ENCODE peak calls at places on chromosome 2, in four cellular contexts. I is activated effector memory CD4-positive, alpha-beta T cell treated with anti-CD3 and anti-CD28 coated beads, Interleukin-2, amount 50 U/mL, for 16 hours; R is neural crest cell; W is T-helper 17 cell. V is an unnamed sample.

GRCh38 chr2:5991305-5991968 is 299.3 kb downstream of the SOX11 start:
- DNase-seq in I (no peak), W (no peak), R (no peak), V (no peak)

GRCh38 chr2:75603477-75603876 is 42.7 kb upstream of the EVA1A start:
- DNase-seq in R (no peak), I (no peak), W (no peak), V (no peak)

GRCh38 chr2:210474776-210475175 is 1.8 kb downstream of the LANCL1 start:
- DNase-seq in W (no peak), R (no peak), I (no peak), V (no peak)

GRCh38 chr2:10196275-10196892 is 73.8 kb downstream of the RRM2 start:
- DNase-seq in I (no peak), R (no peak), W (no peak), V (no peak)

GRCh38 chr2:74045454-74045853 is 60.7 kb downstream of the TET3 start:
- DNase-seq in W (no peak), I (no peak), R (no peak), V (no peak)

GRCh38 chr2:158931577-158931976 is 36.9 kb upstream of the TANC1 start:
- DNase-seq in W (no peak), R (no peak), I (no peak), V (peak; percentile 40)

GRCh38 chr2:69720404-69720803 is 21.5 kb upstream of the ANXA4 start:
- DNase-seq in I (no peak), R (no peak), W (no peak), V (no peak)

GRCh38 chr2:138086556-138086955 is 122.3 kb downstream of the HNMT start:
- DNase-seq in W (no peak), I (no peak), R (no peak), V (no peak)

GRCh38 chr2:207311316-207312005 is 145.7 kb upstream of the KLF7 start:
- DNase-seq in R (no peak), W (no peak), I (no peak), V (peak; percentile 79)

GRCh38 chr2:235000426-235001236 is 48.8 kb downstream of the SH3BP4 start:
- DNase-seq in R (no peak), I (no peak), W (no peak), V (no peak)

GRCh38 chr2:7625392-7626138 is 708.4 kb downstream of the RNF144A start:
- DNase-seq in W (no peak), I (no peak), R (no peak), V (no peak)

GRCh38 chr2:45330617-45331016 is 280.4 kb downstream of the SRBD1 start:
- DNase-seq in R (no peak), I (no peak), W (no peak), V (no peak)

GRCh38 chr2:60447943-60448342 is 105.5 kb downstream of the BCL11A start:
- DNase-seq in W (no peak), I (no peak), R (no peak), V (no peak)

GRCh38 chr2:177572236-177572671 is 179.7 kb downstream of the AGPS start:
- DNase-seq in I (no peak), W (no peak), R (no peak), V (no peak)

GRCh38 chr2:166042768-166043390 is 84.9 kb downstream of the SCN1A start:
- DNase-seq in W (no peak), R (no peak), I (no peak), V (peak; percentile 3)

GRCh38 chr2:134268265-134268664 is 14.4 kb downstream of the MGAT5 start:
- DNase-seq in R (no peak), W (no peak), I (no peak), V (no peak)

GRCh38 chr2:112606567-112606966 is 22.2 kb downstream of the CHCHD5 start:
- DNase-seq in W (no peak), I (no peak), R (no peak), V (no peak)

GRCh38 chr2:126658910-126659613 is 3.1 kb downstream of the GYPC start:
- DNase-seq in R (no peak), W (no peak), I (peak; percentile 82), V (no peak)

GRCh38 chr2:112187805-112188596 is 49.8 kb downstream of the FBLN7 start:
- DNase-seq in W (peak; percentile 42), R (no peak), I (peak; percentile 91), V (peak; percentile 55)

GRCh38 chr2:138537170-138537915 is 35.8 kb downstream of the SPOPL start:
- DNase-seq in W (no peak), R (no peak), I (no peak), V (no peak)

GRCh38 chr2:188399159-188399558 is 107.5 kb downstream of the GULP1 start:
- DNase-seq in R (no peak), I (no peak), W (no peak), V (no peak)

GRCh38 chr2:224039080-224039769 is at the start of gene SERPINE2:
- DNase-seq in R (peak; percentile 61), W (no peak), I (peak; percentile 68), V (peak; percentile 77)

GRCh38 chr2:80281083-80281482 is 23.5 kb downstream of the LRRTM1 start:
- DNase-seq in W (no peak), R (no peak), I (no peak), V (no peak)

GRCh38 chr2:227872676-227873075 is 1.2 kb downstream of the DAW1 start:
- DNase-seq in R (no peak), W (no peak), I (no peak), V (no peak)

GRCh38 chr2:81050580-81050979 is 746.0 kb upstream of the LRRTM1 start:
- DNase-seq in R (no peak), W (no peak), I (no peak), V (no peak)

GRCh38 chr2:86512034-86512433 is 51.2 kb downstream of the CHMP3 start:
- DNase-seq in I (no peak), R (no peak), W (no peak), V (no peak)

GRCh38 chr2:226875438-226876225 is 39.8 kb downstream of the RHBDD1 start:
- DNase-seq in I (no peak), W (no peak), R (no peak), V (no peak)

GRCh38 chr2:30149976-30150375 is 3.2 kb downstream of the YPEL5 start:
- DNase-seq in I (no peak), W (no peak), R (no peak), V (no peak)

GRCh38 chr2:128591841-128592822 is 273.5 kb upstream of the HS6ST1 start:
- DNase-seq in R (no peak), I (no peak), W (no peak), V (no peak)

GRCh38 chr2:160109939-160110673 is 47.7 kb upstream of the PLA2R1 start:
- DNase-seq in W (peak; percentile 27), R (peak; percentile 55), I (peak; percentile 70), V (no peak)